ENCODE peak calls at places on chromosomes 6 and 20, in four cellular contexts. B is HTR-8/SVneo; S is activated CD4-positive, alpha-beta T cell treated with anti-CD3 and anti-CD28 coated beads, Interleukin-2, amount 50 U/mL, for 1 hour; J is NCI-H446. U is an unnamed sample.

GRCh38 chr6:45959534-45960195 is 56.0 kb downstream of the CLIC5 start:
- DNase-seq in S (no peak), J (no peak), B (peak), U (no peak)

GRCh38 chr6:43934803-43935602 is 165.0 kb downstream of the VEGFA start:
- DNase-seq in B (no peak), S (no peak), J (no peak), U (no peak)

GRCh38 chr20:23063573-23063972 is 14.1 kb upstream of the THBD start:
- DNase-seq in B (no peak), S (no peak), J (no peak), U (no peak)

GRCh38 chr6:7300890-7301289 is 12.1 kb downstream of the SSR1 start:
- DNase-seq in J (no peak), S (no peak), B (no peak), U (no peak)

GRCh38 chr6:160065200-160065599 is 56.4 kb upstream of the SLC22A1 start:
- DNase-seq in B (no peak), S (no peak), J (no peak), U (no peak)

GRCh38 chr20:48787861-48788375 is 39.9 kb downstream of the PREX1 start:
- DNase-seq in J (no peak), S (no peak), B (peak), U (no peak)

GRCh38 chr6:30641048-30641447 is 5.9 kb upstream of the C6orf136 start:
- DNase-seq in B (no peak), J (no peak), S (no peak), U (no peak)

GRCh38 chr6:90000864-90001731 is 106.8 kb downstream of the GJA10 start:
- DNase-seq in S (no peak), J (peak), B (no peak), U (peak)

GRCh38 chr6:90083891-90084290 is 189.6 kb downstream of the GJA10 start:
- DNase-seq in J (no peak), S (peak), B (no peak), U (no peak)

GRCh38 chr6:141169419-141169818 is 963.3 kb upstream of the GJE1 start:
- DNase-seq in J (no peak), B (peak), S (no peak), U (no peak)

GRCh38 chr20:35145141-35145564 is 2.0 kb downstream of the EDEM2 start:
- DNase-seq in S (no peak), B (peak), J (peak), U (peak)

GRCh38 chr6:166775923-166776220 is 148.8 kb upstream of the RPS6KA2 start:
- DNase-seq in J (no peak), B (no peak), S (no peak), U (no peak)

GRCh38 chr6:113776998-113777397 is 80.1 kb upstream of the MARCKS start:
- DNase-seq in J (no peak), S (no peak), B (no peak), U (no peak)

GRCh38 chr20:56554869-56555268 is 21.8 kb downstream of the FAM209B start:
- DNase-seq in B (peak), S (no peak), J (peak), U (peak)

GRCh38 chr6:168414696-168415095 is 26.3 kb upstream of the SMOC2 start:
- DNase-seq in J (no peak), S (no peak), B (no peak), U (no peak)

GRCh38 chr6:89564752-89565427 is 73.7 kb downstream of the LYRM2 start:
- DNase-seq in B (no peak), S (no peak), J (no peak), U (no peak)

GRCh38 chr20:34675561-34675960 is 1.3 kb downstream of the PIGU start:
- DNase-seq in J (no peak), S (no peak), B (no peak), U (no peak)

GRCh38 chr6:134967711-134968110 is 17.8 kb upstream of the ALDH8A1 start:
- DNase-seq in S (no peak), B (no peak), J (no peak), U (no peak)

GRCh38 chr6:29919506-29919905 is 22.8 kb upstream of the HLA-A start:
- DNase-seq in B (no peak), S (no peak), J (no peak), U (no peak)

GRCh38 chr6:97469451-97469850 is 186.4 kb upstream of the MMS22L start:
- DNase-seq in S (no peak), B (no peak), J (no peak), U (no peak)

GRCh38 chr20:61303217-61303616 is 51.2 kb downstream of the CDH4 start:
- DNase-seq in J (no peak), S (no peak), B (no peak), U (no peak)

GRCh38 chr6:68468244-68468884 is 166.7 kb upstream of the ADGRB3 start:
- DNase-seq in S (no peak), B (no peak), J (no peak), U (no peak)

GRCh38 chr20:47950103-47950502 is 164.8 kb upstream of the SULF2 start:
- DNase-seq in B (peak), S (no peak), J (no peak), U (peak)

GRCh38 chr20:25584905-25585704 is at the start of gene NINL:
- DNase-seq in J (no peak), B (peak), S (peak), U (no peak)

GRCh38 chr6:47852727-47853126 is 70.9 kb downstream of the OPN5 start:
- DNase-seq in B (no peak), S (no peak), J (no peak), U (no peak)

GRCh38 chr6:112298021-112298745 is 43.8 kb upstream of the LAMA4 start:
- DNase-seq in S (no peak), B (no peak), J (no peak), U (no peak)

GRCh38 chr20:43721429-43722152 is 5.2 kb downstream of the GTSF1L start:
- DNase-seq in J (no peak), B (no peak), S (no peak), U (no peak)

GRCh38 chr20:1912056-1912455 is 16.8 kb downstream of the SIRPA start:
- DNase-seq in S (no peak), J (no peak), B (no peak), U (no peak)

GRCh38 chr6:167510648-167511047 is 185.8 kb downstream of the TTLL2 start:
- DNase-seq in J (no peak), S (no peak), B (no peak), U (peak)

GRCh38 chr20:63013207-63013606 is 6.4 kb upstream of the BHLHE23 start:
- DNase-seq in J (no peak), B (no peak), S (no peak), U (no peak)

GRCh38 chr20:9608639-9609440 is 94.5 kb downstream of the LAMP5 start:
- DNase-seq in J (no peak), B (no peak), S (no peak), U (no peak)